ENCODE peak calls at places on chromosomes 2 and 18, in four cellular contexts. M is HL-60, B is testis, X is fibroblast of mammary gland. H is an unnamed sample.
A peak's percentile ranks its signal among the peaks of the same experiment; 100 is the strongest.

GRCh38 chr2:235677276-235677788 is 183.5 kb downstream of the AGAP1 start:
- DNase-seq in X (no peak), B (no peak), M (no peak), H (no peak)

GRCh38 chr18:59718108-59719057 is 21.2 kb upstream of the CCBE1 start:
- DNase-seq in B (no peak), X (peak; percentile 97), M (no peak), H (peak; percentile 80)

GRCh38 chr2:205670292-205670691 is 12.0 kb upstream of the NRP2 start:
- DNase-seq in B (no peak), X (no peak), M (no peak), H (peak; percentile 91)

GRCh38 chr18:48044944-48045343 is 114.5 kb upstream of the SMAD2 start:
- DNase-seq in B (no peak), X (no peak), M (no peak), H (no peak)

GRCh38 chr2:70766357-70767093 is 1.5 kb downstream of the ADD2 start:
- DNase-seq in M (no peak), X (no peak), B (no peak), H (no peak)

GRCh38 chr2:187451510-187451909 is 3.5 kb upstream of the CALCRL start:
- DNase-seq in M (no peak), X (no peak), B (no peak), H (no peak)

GRCh38 chr2:186195726-186196125 is 290.3 kb upstream of the ZC3H15 start:
- DNase-seq in M (no peak), X (no peak), B (no peak), H (no peak)

GRCh38 chr2:63029058-63029457 is 21.6 kb upstream of the OTX1 start:
- DNase-seq in M (no peak), X (peak; percentile 61), B (no peak), H (peak; percentile 30)

GRCh38 chr2:8500124-8501054 is 181.5 kb upstream of the ID2 start:
- DNase-seq in X (peak; percentile 20), B (no peak), M (peak; percentile 62), H (peak; percentile 56)

GRCh38 chr18:36419913-36420531 is 122.5 kb downstream of the FHOD3 start:
- DNase-seq in X (peak; percentile 67), M (no peak), B (no peak), H (peak; percentile 88)

GRCh38 chr18:34364699-34365098 is 140.0 kb upstream of the NOL4 start:
- DNase-seq in M (no peak), B (no peak), X (no peak), H (no peak)

GRCh38 chr18:43893001-43893637 is 615.8 kb upstream of the SYT4 start:
- DNase-seq in X (peak; percentile 100), M (no peak), B (no peak), H (peak; percentile 88)

GRCh38 chr2:51505533-51505932 is 473.6 kb upstream of the NRXN1 start:
- DNase-seq in B (peak; percentile 32), M (no peak), X (no peak), H (no peak)

GRCh38 chr2:112055833-112056625 is 960 bp downstream of the TMEM87B start:
- DNase-seq in X (peak; percentile 97), B (peak; percentile 84), M (peak; percentile 83), H (peak; percentile 78)

GRCh38 chr18:21897811-21898210 is 157.2 kb downstream of the MIB1 start:
- DNase-seq in X (peak; percentile 47), B (peak; percentile 66), M (peak; percentile 53), H (peak; percentile 54)

GRCh38 chr18:53605198-53605597 is 619.3 kb downstream of the MBD2 start:
- DNase-seq in B (no peak), M (no peak), X (no peak), H (no peak)

GRCh38 chr2:104412384-104412783 is 441.5 kb upstream of the POU3F3 start:
- DNase-seq in M (peak; percentile 18), X (peak; percentile 12), B (peak; percentile 77), H (peak; percentile 17)

GRCh38 chr2:7572460-7572859 is 655.2 kb downstream of the RNF144A start:
- DNase-seq in X (no peak), M (no peak), B (no peak), H (no peak)

GRCh38 chr2:38037757-38038615 is 38.0 kb downstream of the CYP1B1 start:
- DNase-seq in X (peak; percentile 77), M (no peak), B (peak; percentile 53), H (peak; percentile 68)

GRCh38 chr2:177195194-177195593 is 17.4 kb upstream of the HNRNPA3 start:
- DNase-seq in B (no peak), X (no peak), M (no peak), H (no peak)

GRCh38 chr2:23926289-23926749 is 604 bp downstream of the ATAD2B start:
- DNase-seq in X (no peak), B (peak; percentile 32), M (peak; percentile 38), H (no peak)

GRCh38 chr2:23926750-23927627 is at the start of gene ATAD2B:
- DNase-seq in M (peak; percentile 90), B (peak; percentile 91), X (peak; percentile 91), H (peak; percentile 88)

GRCh38 chr2:23918837-23919489 is 8.0 kb downstream of the ATAD2B start:
- DNase-seq in B (no peak), X (peak; percentile 41), M (no peak), H (no peak)

GRCh38 chr2:23925702-23926288 is 1.1 kb downstream of the ATAD2B start:
- DNase-seq in M (peak; percentile 85), B (peak; percentile 70), X (peak; percentile 72), H (peak; percentile 68)

GRCh38 chr2:23924589-23925359 is 2.1 kb downstream of the ATAD2B start:
- DNase-seq in B (no peak), X (no peak), M (no peak), H (no peak)
- H3K4me3 ChIP-seq in B (no peak overlapping the region), X (peak overlapping the region; percentile 88), M (peak overlapping the region; percentile 76), H (no peak overlapping the region)

DNA sequence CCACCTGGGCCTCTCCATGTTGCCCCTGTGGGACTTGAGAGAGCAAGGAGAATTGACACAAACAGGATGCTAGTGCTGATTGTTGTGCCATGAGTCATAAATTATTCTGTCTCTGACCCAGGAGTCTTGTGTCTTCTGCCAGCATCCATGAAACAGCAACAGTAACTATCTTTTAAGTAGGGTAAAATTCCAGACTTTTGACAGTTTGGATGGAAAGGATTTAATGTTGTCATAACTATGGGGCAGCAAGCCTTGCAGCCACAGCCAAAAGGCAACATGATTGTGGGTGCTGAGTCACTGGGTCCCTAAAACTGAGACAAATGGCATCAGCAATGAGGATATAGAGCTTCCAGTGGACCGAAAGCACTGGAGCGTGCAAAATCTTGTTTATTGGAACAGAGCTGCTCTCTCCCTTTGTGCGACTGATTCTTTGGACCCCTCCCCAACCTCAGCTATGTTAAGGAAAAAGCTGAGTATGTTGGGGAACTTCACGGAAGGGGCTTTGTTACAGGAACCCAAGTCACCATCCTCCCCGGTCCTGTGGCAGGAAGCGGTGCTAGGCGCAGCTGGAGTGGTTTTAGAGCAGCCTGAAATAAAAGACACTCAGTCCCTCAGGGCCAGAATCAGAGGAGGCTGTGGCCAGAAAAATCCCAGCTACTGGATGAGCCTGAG is 9.6 kb upstream of the ITPRIPL1 start:
- DNase-seq in X (peak; percentile 76), B (no peak), M (peak; percentile 26), H (peak; percentile 41)
- H3K4me3 ChIP-seq in X (no peak overlapping the region), B (no peak overlapping the region), M (no peak overlapping the region), H (no peak overlapping the region)

GRCh38 chr2:117936871-117937428 is 76.9 kb downstream of the CCDC93 start:
- DNase-seq in B (peak; percentile 58), M (no peak), X (no peak), H (no peak)
- H3K4me3 ChIP-seq in B (no peak overlapping the region), M (no peak overlapping the region), X (no peak overlapping the region), H (no peak overlapping the region)

GRCh38 chr2:213846856-213847255 is 562.6 kb downstream of the SPAG16 start:
- DNase-seq in M (no peak), X (peak; percentile 22), B (no peak), H (peak; percentile 77)
- H3K4me3 ChIP-seq in M (no peak overlapping the region), X (no peak overlapping the region), B (no peak overlapping the region), H (no peak overlapping the region)

DNA sequence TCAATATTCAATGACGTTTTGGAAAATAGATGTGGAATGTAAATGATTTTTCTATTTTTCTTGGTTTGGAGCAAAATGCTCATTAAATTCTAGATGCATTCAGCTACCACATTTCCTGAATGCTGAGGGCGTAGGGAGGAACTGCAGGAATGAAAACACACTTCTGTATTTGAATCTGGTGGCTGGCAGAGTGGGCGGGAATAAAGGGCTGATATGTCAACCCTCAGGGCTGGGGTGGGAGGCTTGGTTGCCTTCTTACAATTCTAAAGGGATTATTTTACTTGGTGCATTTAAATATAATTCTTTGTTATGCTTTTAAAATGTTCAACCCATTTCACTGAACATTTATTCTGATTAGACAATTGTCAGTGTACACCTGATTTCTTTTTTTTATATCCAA is 26.6 kb downstream of the MYO3B start:
- DNase-seq in M (no peak), B (no peak), X (no peak), H (no peak)
- H3K4me3 ChIP-seq in M (no peak overlapping the region), B (no peak overlapping the region), X (no peak overlapping the region), H (no peak overlapping the region)

GRCh38 chr2:41909584-41909983 is 138.2 kb upstream of the PKDCC start:
- DNase-seq in M (no peak), X (no peak), B (no peak), H (no peak)

GRCh38 chr2:41907141-41907540 is 140.7 kb upstream of the PKDCC start:
- DNase-seq in X (no peak), B (no peak), M (no peak), H (no peak)

GRCh38 chr2:41906325-41906700 is 141.5 kb upstream of the PKDCC start:
- DNase-seq in M (no peak), X (peak; percentile 30), B (no peak), H (no peak)

GRCh38 chr2:41908349-41908748 is 139.5 kb upstream of the PKDCC start:
- DNase-seq in X (no peak), M (no peak), B (no peak), H (no peak)

DNA sequence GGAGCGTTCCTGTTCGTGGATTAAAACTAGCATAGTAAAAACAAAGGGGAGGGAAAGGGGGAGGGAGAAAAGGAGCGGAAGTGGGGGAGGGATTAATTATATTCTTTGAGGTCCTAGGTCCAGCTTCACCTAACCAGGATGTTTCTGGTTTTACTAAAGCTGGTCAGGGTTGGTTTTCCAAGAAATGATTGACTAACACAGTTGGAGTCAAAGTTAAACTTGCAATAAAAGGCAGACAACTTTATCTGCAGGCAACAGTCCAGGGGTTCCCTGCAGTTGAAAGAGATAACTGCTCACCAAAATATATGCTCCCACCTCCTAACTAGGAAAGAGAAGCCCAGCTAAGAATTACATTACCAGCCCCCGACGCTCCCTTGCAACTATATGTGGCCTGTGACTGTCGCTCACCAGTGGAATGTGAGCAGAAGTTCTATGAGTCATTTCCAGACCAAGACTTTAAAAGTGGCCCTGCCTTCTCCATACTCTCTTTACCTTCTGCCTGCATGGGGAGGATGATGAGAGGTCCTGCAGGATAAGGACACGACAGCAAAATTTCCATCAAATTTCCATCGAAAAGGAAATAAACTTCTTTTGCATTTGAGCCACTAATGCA is 140.0 kb upstream of the PKDCC start:
- DNase-seq in X (no peak), M (no peak), B (no peak), H (no peak)
- H3K4me3 ChIP-seq in X (no peak overlapping the region), M (no peak overlapping the region), B (no peak overlapping the region), H (no peak overlapping the region)

GRCh38 chr2:26911911-26912861 is 58.3 kb upstream of the MAPRE3 start:
- DNase-seq in X (no peak), B (no peak), M (no peak), H (no peak)
- H3K4me3 ChIP-seq in X (no peak overlapping the region), B (no peak overlapping the region), M (no peak overlapping the region), H (no peak overlapping the region)

H was measured in bronchial epithelial cell.